ENCODE peak calls at places on chromosomes 2 and 18, in four cellular contexts. D is astrocyte, T is psoas muscle, N is testis. L is an unnamed sample.

GRCh38 chr2:226733189-226733858 is 66.3 kb downstream of the IRS1 start:
- DNase-seq in T (no peak), N (no peak), D (no peak), L (no peak)

GRCh38 chr18:70490008-70490933 is 201.4 kb downstream of the SOCS6 start:
- DNase-seq in N (peak; percentile 67), T (no peak), D (peak; percentile 8), L (peak; percentile 24)

GRCh38 chr2:130183500-130184373 is 1.7 kb downstream of the MZT2B start:
- DNase-seq in T (peak; percentile 32), D (peak; percentile 26), N (peak; percentile 59), L (no peak)

GRCh38 chr2:70784320-70784719 is 6.1 kb downstream of the FIGLA start:
- DNase-seq in N (no peak), D (no peak), T (no peak), L (no peak)

GRCh38 chr2:8659092-8659734 is 22.6 kb upstream of the ID2 start:
- DNase-seq in D (no peak), T (no peak), N (no peak), L (no peak)

GRCh38 chr2:167134381-167135072 is 246.2 kb downstream of the XIRP2 start:
- DNase-seq in N (no peak), T (no peak), D (peak; percentile 86), L (no peak)

GRCh38 chr2:203453858-203454451 is 81.1 kb downstream of the RAPH1 start:
- DNase-seq in D (peak; percentile 26), N (peak; percentile 35), T (no peak), L (no peak)

GRCh38 chr18:32049393-32050161 is 31.0 kb downstream of the RNF125 start:
- DNase-seq in T (peak; percentile 37), N (no peak), D (peak; percentile 52), L (no peak)

GRCh38 chr18:69948919-69949537 is 1.4 kb upstream of the CD226 start:
- DNase-seq in N (peak; percentile 82), T (no peak), D (no peak), L (no peak)

GRCh38 chr2:31922542-31923408 is 88.0 kb downstream of the MEMO1 start:
- DNase-seq in N (no peak), T (no peak), D (no peak), L (no peak)

GRCh38 chr2:96960271-96960955 is 26.0 kb downstream of the FAM178B start:
- DNase-seq in N (peak; percentile 93), T (peak; percentile 88), D (peak; percentile 39), L (peak; percentile 93)

GRCh38 chr2:162118166-162119031 is 33.6 kb downstream of the GCG start:
- DNase-seq in T (peak; percentile 19), N (no peak), D (peak; percentile 82), L (no peak)

GRCh38 chr18:44541159-44541558 is 139.5 kb upstream of the SETBP1 start:
- DNase-seq in D (peak; percentile 35), T (no peak), N (no peak), L (no peak)

GRCh38 chr18:12520442-12520992 is 112.8 kb downstream of the PRELID3A start:
- DNase-seq in D (peak; percentile 14), T (no peak), N (no peak), L (no peak)

GRCh38 chr2:234949762-234950434 is 1.9 kb upstream of the SH3BP4 start:
- DNase-seq in T (no peak), N (no peak), D (peak; percentile 100), L (no peak)

GRCh38 chr2:81714817-81715216 is 1410.3 kb upstream of the LRRTM1 start:
- DNase-seq in N (no peak), T (no peak), D (peak; percentile 4), L (no peak)

GRCh38 chr2:96470636-96471035 is 34.5 kb downstream of the NEURL3 start:
- DNase-seq in D (no peak), N (peak; percentile 76), T (peak; percentile 42), L (no peak)

GRCh38 chr2:180222642-180223041 is 215.5 kb upstream of the CWC22 start:
- DNase-seq in D (peak; percentile 91), N (no peak), T (no peak), L (no peak)

GRCh38 chr2:58973831-58974281 is 732.7 kb upstream of the FANCL start:
- DNase-seq in N (no peak), D (peak; percentile 2), T (no peak), L (no peak)

GRCh38 chr2:176554107-176555048 is 285.1 kb downstream of the MTX2 start:
- DNase-seq in N (peak; percentile 40), D (peak; percentile 52), T (no peak), L (peak; percentile 18)

GRCh38 chr2:27211241-27211942 is 449 bp upstream of the ATRAID start:
- DNase-seq in N (no peak), T (no peak), D (no peak), L (peak; percentile 28)

GRCh38 chr2:172350844-172351480 is 76.4 kb upstream of the ITGA6 start:
- DNase-seq in T (peak; percentile 70), N (peak; percentile 78), D (no peak), L (no peak)

GRCh38 chr18:65761636-65762310 is 11.0 kb downstream of the CDH7 start:
- DNase-seq in D (no peak), T (no peak), N (no peak), L (no peak)

GRCh38 chr2:232322560-232323327 is 55.8 kb upstream of the ALPP start:
- DNase-seq in T (no peak), D (no peak), N (no peak), L (no peak)

GRCh38 chr2:132373391-132374135 is 43.0 kb upstream of the GPR39 start:
- DNase-seq in T (no peak), N (no peak), D (peak; percentile 55), L (no peak)

GRCh38 chr2:58939388-58939787 is 698.3 kb upstream of the FANCL start:
- DNase-seq in N (no peak), D (peak; percentile 64), T (no peak), L (no peak)

GRCh38 chr2:106207246-106207645 is 13.1 kb upstream of the UXS1 start:
- DNase-seq in D (no peak), N (no peak), T (no peak), L (no peak)

GRCh38 chr18:60549338-60549960 is 176.9 kb upstream of the MC4R start:
- DNase-seq in D (peak; percentile 63), N (peak; percentile 66), T (no peak), L (peak; percentile 40)

GRCh38 chr2:135219226-135219625 is 167.1 kb downstream of the RAB3GAP1 start:
- DNase-seq in T (no peak), N (no peak), D (no peak), L (no peak)

GRCh38 chr2:239815638-239816035 is 209.5 kb downstream of the NDUFA10 start:
- DNase-seq in D (no peak), T (no peak), N (no peak), L (no peak)

GRCh38 chr18:6781846-6782245 is 52.3 kb downstream of the ARHGAP28 start:
- DNase-seq in N (no peak), D (peak; percentile 45), T (no peak), L (no peak)

GRCh38 chr2:127737892-127738291 is 36.6 kb downstream of the SFT2D3 start:
- DNase-seq in T (no peak), N (no peak), D (no peak), L (no peak)

GRCh38 chr2:238682536-238682935 is 165.3 kb upstream of the TWIST2 start:
- DNase-seq in D (no peak), N (no peak), T (no peak), L (no peak)
- TF ChIP-seq CTCF in D (no peak), N (no peak), T (no peak), L (no peak)

GRCh38 chr2:43075054-43075593 is 151.3 kb downstream of the ZFP36L2 start:
- DNase-seq in D (peak; percentile 99), T (peak; percentile 87), N (peak; percentile 62), L (no peak)
- H3K4me3 ChIP-seq in D (no peak overlapping the region), T (no peak overlapping the region), N (no peak overlapping the region), L (no peak overlapping the region)

GRCh38 chr2:217981084-217981730 is 21.6 kb downstream of the TNS1 start:
- DNase-seq in D (no peak), T (no peak), N (no peak), L (no peak)

GRCh38 chr2:217978536-217979150 is 24.2 kb downstream of the TNS1 start:
- DNase-seq in D (no peak), N (no peak), T (no peak), L (no peak)

GRCh38 chr2:217979151-217979811 is 23.5 kb downstream of the TNS1 start:
- DNase-seq in D (peak; percentile 58), N (no peak), T (no peak), L (no peak)

GRCh38 chr2:217980591-217980990 is 22.2 kb downstream of the TNS1 start:
- DNase-seq in T (no peak), N (no peak), D (no peak), L (no peak)

GRCh38 chr2:217980036-217980435 is 22.8 kb downstream of the TNS1 start:
- DNase-seq in T (peak; percentile 72), N (peak; percentile 52), D (no peak), L (no peak)
- H3K27ac ChIP-seq in T (peak overlapping the region; percentile 23), N (peak overlapping the region; percentile 83), D (no peak overlapping the region), L (no peak overlapping the region)

GRCh38 chr18:62935994-62936393 is 220.7 kb downstream of the PHLPP1 start:
- DNase-seq in D (no peak), N (no peak), T (no peak), L (no peak)
- TF ChIP-seq CTCF in D (no peak), N (no peak), T (no peak), L (no peak)

GRCh38 chr18:23274638-23275482 is 139.6 kb downstream of the CABLES1 start:
- DNase-seq in N (no peak), D (no peak), T (no peak), L (no peak)

GRCh38 chr18:23270999-23271680 is 135.9 kb downstream of the CABLES1 start:
- DNase-seq in N (no peak), D (peak; percentile 55), T (no peak), L (no peak)

GRCh38 chr18:23269931-23270330 is 134.6 kb downstream of the CABLES1 start:
- DNase-seq in T (no peak), D (no peak), N (no peak), L (no peak)

GRCh38 chr18:23273443-23273966 is 138.2 kb downstream of the CABLES1 start:
- DNase-seq in T (no peak), D (no peak), N (no peak), L (no peak)

DNA sequence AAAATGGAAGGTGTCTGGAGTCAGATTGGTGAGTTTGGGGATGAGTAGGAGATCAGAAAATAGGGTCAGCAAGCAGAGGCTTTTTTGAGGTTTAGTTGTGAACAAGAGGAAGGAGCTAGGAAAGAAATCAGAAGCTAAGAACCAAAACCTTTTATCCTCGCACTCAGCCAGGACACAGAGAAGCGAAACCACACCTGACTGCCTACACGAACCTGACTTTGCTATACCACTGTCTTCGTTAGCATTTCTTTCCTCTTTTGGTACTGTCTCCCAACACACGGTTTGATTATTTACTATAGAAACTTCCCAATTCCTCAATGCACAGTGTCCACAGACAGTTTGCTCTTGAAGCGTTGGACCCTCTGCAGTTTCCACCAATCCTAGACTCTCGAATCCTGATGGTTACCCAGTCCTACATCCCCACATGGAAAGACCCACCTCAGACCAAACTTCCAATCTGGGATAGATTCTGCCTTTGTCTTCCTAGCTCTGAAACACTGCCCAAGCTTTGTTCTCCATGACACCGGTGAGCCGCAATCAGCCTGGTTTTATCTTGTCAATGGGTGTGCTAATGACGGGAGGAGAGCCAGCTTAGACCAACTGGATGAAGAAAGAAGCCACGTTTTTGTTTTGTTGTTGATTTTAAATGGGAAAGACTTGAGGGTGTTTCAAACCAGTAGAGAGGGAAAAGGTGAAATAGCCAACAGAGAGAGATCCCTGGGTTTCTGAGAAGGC is 137.4 kb downstream of the CABLES1 start:
- DNase-seq in N (no peak), T (no peak), D (no peak), L (no peak)
- H3K4me3 ChIP-seq in N (no peak overlapping the region), T (no peak overlapping the region), D (no peak overlapping the region), L (no peak overlapping the region)